ENCODE peak calls at places on chromosomes 2 and 18, in ten cellular contexts. O, E, Y, F, J, I, U, L, B and R are unnamed samples.

GRCh38 chr18:34710430-34711386 is 610 bp downstream of the DTNA start:
- DNase-seq in O (peak), E (no peak), Y (no peak), F (no peak), J (no peak), I (peak), U (no peak), L (no peak), B (no peak), R (peak)

GRCh38 chr2:25204190-25204838 is 35.9 kb upstream of the POMC start:
- DNase-seq in O (no peak), E (no peak), Y (no peak), F (no peak), J (no peak), I (no peak), U (peak), L (no peak), B (no peak), R (no peak)

GRCh38 chr18:57353137-57353939 is 981 bp downstream of the ST8SIA3 start:
- DNase-seq in O (no peak), E (no peak), Y (no peak), F (no peak), J (no peak), I (no peak), U (no peak), L (no peak), B (no peak), R (no peak)

GRCh38 chr18:76708036-76708726 is 114.2 kb upstream of the ZNF236 start:
- DNase-seq in O (no peak), E (no peak), Y (no peak), F (no peak), J (no peak), I (no peak), U (no peak), L (no peak), B (no peak), R (no peak)

GRCh38 chr2:235227607-235228006 is 266.2 kb upstream of the AGAP1 start:
- DNase-seq in O (no peak), E (no peak), Y (no peak), F (no peak), J (no peak), I (no peak), U (no peak), L (no peak), B (no peak), R (no peak)

GRCh38 chr2:153394247-153394646 is 84.3 kb downstream of the RPRM start:
- DNase-seq in O (no peak), E (no peak), Y (no peak), F (no peak), J (no peak), I (no peak), U (no peak), L (no peak), B (no peak), R (no peak)

GRCh38 chr18:2850816-2851215 is 4.0 kb downstream of the EMILIN2 start:
- DNase-seq in O (no peak), E (no peak), Y (no peak), F (no peak), J (peak), I (no peak), U (no peak), L (no peak), B (no peak), R (no peak)

GRCh38 chr2:7379799-7380198 is 462.6 kb downstream of the RNF144A start:
- DNase-seq in O (no peak), E (no peak), Y (no peak), F (peak), J (no peak), I (no peak), U (no peak), L (no peak), B (no peak), R (no peak)

GRCh38 chr2:27285481-27285880 is 3.3 kb downstream of the TRIM54 start:
- DNase-seq in O (no peak), E (no peak), Y (no peak), F (no peak), J (no peak), I (no peak), U (no peak), L (no peak), B (no peak), R (no peak)

GRCh38 chr2:119006441-119006840 is 64.4 kb downstream of the MARCO start:
- DNase-seq in O (no peak), E (no peak), Y (no peak), F (no peak), J (no peak), I (no peak), U (peak), L (no peak), B (no peak), R (no peak)

GRCh38 chr2:98445708-98446577 is 1.3 kb downstream of the INPP4A start:
- DNase-seq in O (no peak), E (no peak), Y (peak), F (no peak), J (no peak), I (no peak), U (peak), L (no peak), B (no peak), R (no peak)

GRCh38 chr18:1062592-1062991 is 157.9 kb downstream of the ADCYAP1 start:
- DNase-seq in O (no peak), E (no peak), Y (no peak), F (peak), J (no peak), I (no peak), U (no peak), L (no peak), B (no peak), R (no peak)

GRCh38 chr2:101185656-101186055 is 34.5 kb upstream of the TBC1D8 start:
- DNase-seq in O (no peak), E (no peak), Y (peak), F (no peak), J (peak), I (no peak), U (no peak), L (no peak), B (no peak), R (no peak)

GRCh38 chr2:161796192-161796591 is 172.0 kb downstream of the SLC4A10 start:
- DNase-seq in O (no peak), E (no peak), Y (no peak), F (no peak), J (peak), I (no peak), U (no peak), L (no peak), B (peak), R (no peak)

GRCh38 chr2:15732341-15733077 is 140.8 kb downstream of the DDX1 start:
- DNase-seq in O (no peak), E (no peak), Y (peak), F (no peak), J (no peak), I (no peak), U (no peak), L (no peak), B (no peak), R (no peak)

GRCh38 chr18:51273435-51273834 is 76.0 kb upstream of the MEX3C start:
- DNase-seq in O (no peak), E (no peak), Y (no peak), F (no peak), J (no peak), I (no peak), U (no peak), L (no peak), B (no peak), R (no peak)

GRCh38 chr2:203394519-203395227 is 66.5 kb downstream of the ABI2 start:
- DNase-seq in O (no peak), E (no peak), Y (no peak), F (peak), J (no peak), I (no peak), U (no peak), L (no peak), B (no peak), R (no peak)

GRCh38 chr2:203744091-203744490 is 37.7 kb downstream of the CD28 start:
- DNase-seq in O (no peak), E (no peak), Y (no peak), F (no peak), J (no peak), I (peak), U (no peak), L (no peak), B (no peak), R (no peak)

GRCh38 chr2:183063083-183063482 is 15.5 kb upstream of the DUSP19 start:
- DNase-seq in O (peak), E (no peak), Y (no peak), F (peak), J (no peak), I (peak), U (no peak), L (no peak), B (no peak), R (peak)

GRCh38 chr2:138724765-138725459 is 55.3 kb downstream of the NXPH2 start:
- DNase-seq in O (no peak), E (no peak), Y (no peak), F (no peak), J (no peak), I (no peak), U (no peak), L (no peak), B (no peak), R (no peak)

GRCh38 chr2:235042576-235043515 is 91.0 kb downstream of the SH3BP4 start:
- DNase-seq in O (no peak), E (no peak), Y (no peak), F (no peak), J (no peak), I (no peak), U (no peak), L (no peak), B (no peak), R (no peak)

GRCh38 chr2:118016911-118017310 is 3.0 kb upstream of the CCDC93 start:
- DNase-seq in O (no peak), E (no peak), Y (no peak), F (no peak), J (peak), I (no peak), U (no peak), L (no peak), B (no peak), R (no peak)

GRCh38 chr2:238106698-238107524 is 6.8 kb downstream of the ESPNL start:
- DNase-seq in O (no peak), E (no peak), Y (peak), F (no peak), J (peak), I (no peak), U (no peak), L (no peak), B (no peak), R (no peak)

GRCh38 chr2:216603010-216603883 is 30.0 kb upstream of the IGFBP2 start:
- DNase-seq in O (no peak), E (no peak), Y (peak), F (no peak), J (peak), I (no peak), U (no peak), L (no peak), B (no peak), R (no peak)

GRCh38 chr2:27494944-27495554 is at the start of gene FNDC4:
- DNase-seq in O (no peak), E (no peak), Y (no peak), F (no peak), J (peak), I (peak), U (no peak), L (no peak), B (no peak), R (no peak)

GRCh38 chr2:5544205-5544786 is 147.9 kb upstream of the SOX11 start:
- DNase-seq in O (no peak), E (no peak), Y (peak), F (no peak), J (no peak), I (no peak), U (no peak), L (no peak), B (no peak), R (no peak)

GRCh38 chr18:45860971-45861370 is 35.5 kb downstream of the SIGLEC15 start:
- DNase-seq in O (peak), E (no peak), Y (no peak), F (no peak), J (no peak), I (peak), U (no peak), L (no peak), B (no peak), R (no peak)

GRCh38 chr18:65671621-65672415 is 79.0 kb upstream of the CDH7 start:
- DNase-seq in O (no peak), E (no peak), Y (no peak), F (no peak), J (no peak), I (no peak), U (no peak), L (no peak), B (no peak), R (no peak)

GRCh38 chr2:109318150-109318948 is 189.3 kb downstream of the SH3RF3 start:
- DNase-seq in O (peak), E (peak), Y (no peak), F (no peak), J (peak), I (peak), U (no peak), L (peak), B (peak), R (peak)

GRCh38 chr2:79717364-79718007 is 204.6 kb downstream of the CTNNA2 start:
- DNase-seq in O (peak), E (peak), Y (no peak), F (peak), J (no peak), I (peak), U (no peak), L (no peak), B (no peak), R (peak)

GRCh38 chr2:112833532-112833931 is 3.0 kb downstream of the IL1B start:
- DNase-seq in O (no peak), E (no peak), Y (no peak), F (no peak), J (peak), I (no peak), U (no peak), L (no peak), B (no peak), R (no peak)

GRCh38 chr2:112831956-112832567 is 4.5 kb downstream of the IL1B start:
- DNase-seq in O (no peak), E (no peak), Y (no peak), F (no peak), J (no peak), I (no peak), U (no peak), L (no peak), B (no peak), R (no peak)

GRCh38 chr2:112835553-112836535 is 735 bp downstream of the IL1B start:
- DNase-seq in O (no peak), E (no peak), Y (no peak), F (no peak), J (no peak), I (no peak), U (no peak), L (no peak), B (no peak), R (no peak)

GRCh38 chr2:112836695-112837117 is at the start of gene IL1B:
- DNase-seq in O (peak), E (peak), Y (no peak), F (peak), J (peak), I (peak), U (no peak), L (no peak), B (no peak), R (peak)

GRCh38 chr2:112834379-112835014 is 2.1 kb downstream of the IL1B start:
- DNase-seq in O (no peak), E (no peak), Y (no peak), F (peak), J (peak), I (no peak), U (no peak), L (no peak), B (no peak), R (no peak)
- H3K4me3 ChIP-seq in O (no peak), E (no peak), Y (no peak), F (no peak), J (peak), I (no peak), U (no peak), L (no peak), B (no peak), R (no peak)

GRCh38 chr2:59182249-59182648 is 941.1 kb upstream of the FANCL start:
- DNase-seq in O (peak), E (no peak), Y (peak), F (peak), J (no peak), I (peak), U (no peak), L (no peak), B (no peak), R (no peak)
- TF ChIP-seq CTCF in O (peak), E (peak), Y (peak), F (peak), J (peak), I (peak), U (no peak), L (no peak), B (peak), R (peak)

GRCh38 chr2:69688212-69688611 is 44.7 kb upstream of the AAK1 start:
- DNase-seq in O (no peak), E (no peak), Y (no peak), F (no peak), J (no peak), I (no peak), U (no peak), L (no peak), B (no peak), R (no peak)

GRCh38 chr2:69692424-69692823 is 48.9 kb upstream of the AAK1 start:
- DNase-seq in O (peak), E (no peak), Y (no peak), F (no peak), J (peak), I (peak), U (no peak), L (no peak), B (no peak), R (no peak)

GRCh38 chr2:69693059-69693458 is 48.9 kb upstream of the ANXA4 start:
- DNase-seq in O (no peak), E (no peak), Y (no peak), F (no peak), J (no peak), I (no peak), U (no peak), L (no peak), B (no peak), R (no peak)

GRCh38 chr2:69689466-69689865 is 45.9 kb upstream of the AAK1 start:
- DNase-seq in O (no peak), E (no peak), Y (no peak), F (no peak), J (no peak), I (no peak), U (no peak), L (no peak), B (no peak), R (no peak)

GRCh38 chr2:69689969-69690368 is 46.4 kb upstream of the AAK1 start:
- DNase-seq in O (no peak), E (no peak), Y (no peak), F (no peak), J (no peak), I (no peak), U (no peak), L (no peak), B (no peak), R (no peak)
- H3K4me3 ChIP-seq in O (no peak), E (no peak), Y (no peak), F (no peak), J (no peak), I (no peak), U (no peak), L (no peak), B (no peak), R (no peak)

DNA sequence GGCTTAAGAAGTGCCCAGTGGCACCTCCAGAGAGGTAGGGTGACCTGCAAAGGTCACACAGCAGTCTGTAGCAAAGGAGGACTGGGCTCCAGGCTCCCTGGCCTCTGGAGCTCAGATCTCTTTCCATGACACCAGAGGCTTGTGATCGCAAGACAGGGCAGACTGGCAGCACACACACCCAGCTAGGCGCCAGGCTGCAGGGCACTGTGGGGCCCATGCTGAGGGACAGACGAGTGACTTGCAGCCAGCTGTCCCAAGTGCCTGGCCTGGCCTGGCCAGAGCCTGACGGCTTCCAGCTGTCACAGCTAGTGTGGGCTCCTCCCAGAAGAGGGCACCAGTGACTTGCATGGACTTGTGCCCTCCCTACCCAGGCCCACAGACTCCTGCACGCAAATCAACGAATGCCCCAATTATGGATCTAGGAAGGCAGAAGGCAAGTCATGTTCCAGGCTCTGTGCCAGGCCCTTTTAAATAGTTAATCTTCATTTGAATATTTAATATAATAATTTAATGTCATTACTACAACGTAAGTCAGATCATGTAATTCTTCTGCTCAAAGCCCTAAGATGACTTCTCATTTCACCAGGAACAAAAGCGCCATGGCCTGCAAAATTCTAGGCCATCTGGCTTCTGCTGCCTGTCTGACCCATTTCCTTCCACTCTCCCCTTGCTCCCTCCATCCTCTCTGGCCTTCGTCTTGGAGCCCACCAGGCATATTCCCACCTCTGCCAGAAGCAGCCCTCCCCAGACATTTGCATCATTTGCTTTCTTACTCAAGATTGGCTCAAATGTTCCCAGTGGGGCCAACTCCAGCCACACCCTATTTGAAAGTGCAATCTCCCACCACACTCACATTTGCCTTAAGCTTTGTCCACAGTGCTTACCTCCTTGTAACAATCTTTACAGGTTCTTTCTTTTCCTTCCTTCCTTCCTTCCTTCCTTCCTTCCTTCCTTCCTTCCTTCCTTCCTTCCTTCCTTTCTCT is 3.7 kb upstream of the SPEG start:
- DNase-seq in O (peak), E (no peak), Y (peak), F (peak), J (peak), I (peak), U (no peak), L (no peak), B (no peak), R (no peak)
- TF ChIP-seq CTCF in O (peak), E (peak), Y (peak), F (peak), J (peak), I (peak), U (peak), L (peak), B (peak), R (peak)